ENCODE peak calls at places on chromosomes 11 and 22, in nine cellular contexts. G is fibroblast of lung, E is GM12865, J is tibial artery, R is Calu3, F is PC-3, M is AG09309, U is AG04449, L is mesothelial cell of epicardium. X is an unnamed sample.

GRCh38 chr11:12110714-12111481 is 508 bp downstream of the MICAL2 start:
- DNase-seq in G (no peak), J (peak), R (peak), U (no peak), E (no peak), M (no peak), L (peak), F (peak), X (no peak)

GRCh38 chr11:19597194-19597593 is 115.4 kb upstream of the NAV2 start:
- DNase-seq in G (peak), M (peak), E (no peak), R (no peak), L (no peak), U (peak), F (peak), J (no peak), X (no peak)

GRCh38 chr22:24059793-24060192 is 48.7 kb downstream of the CABIN1 start:
- DNase-seq in E (no peak), J (no peak), R (no peak), M (no peak), U (no peak), F (no peak), L (no peak), G (no peak), X (no peak)

GRCh38 chr22:20863356-20863755 is 4.5 kb downstream of the SNAP29 start:
- DNase-seq in G (no peak), F (no peak), R (no peak), L (no peak), M (no peak), E (no peak), U (no peak), J (no peak), X (no peak)

GRCh38 chr11:42521994-42522393 is 789.8 kb upstream of the API5 start:
- DNase-seq in E (no peak), R (no peak), J (no peak), L (no peak), M (no peak), U (no peak), G (no peak), F (peak), X (no peak)

GRCh38 chr11:64745219-64745522 is 1.2 kb upstream of the RASGRP2 start:
- DNase-seq in L (no peak), G (no peak), R (no peak), M (no peak), F (no peak), J (peak), U (no peak), E (peak), X (no peak)

GRCh38 chr22:21849489-21849888 is 18.0 kb downstream of the MAPK1 start:
- DNase-seq in G (no peak), E (no peak), M (no peak), L (no peak), J (no peak), U (no peak), F (no peak), R (no peak), X (no peak)

GRCh38 chr11:118845369-118845768 is 38.3 kb upstream of the CXCR5 start:
- DNase-seq in R (peak), E (peak), L (no peak), G (peak), F (peak), J (no peak), U (no peak), M (no peak), X (no peak)

GRCh38 chr11:2409026-2409553 is 8.5 kb downstream of the TSSC4 start:
- DNase-seq in U (no peak), F (no peak), J (no peak), G (no peak), E (no peak), M (no peak), R (no peak), L (no peak), X (no peak)

GRCh38 chr11:75245356-75246005 is 4.9 kb downstream of the TPBGL start:
- DNase-seq in R (no peak), L (no peak), G (no peak), J (peak), M (no peak), F (peak), E (no peak), U (no peak), X (no peak)

GRCh38 chr11:81255905-81256304 is 1477.8 kb downstream of the FAM181B start:
- DNase-seq in G (no peak), R (no peak), M (no peak), U (no peak), E (peak), J (no peak), L (no peak), F (no peak), X (no peak)

GRCh38 chr11:44192701-44193100 is 97.2 kb downstream of the EXT2 start:
- DNase-seq in G (no peak), U (no peak), J (no peak), E (no peak), L (no peak), F (no peak), R (no peak), M (no peak), X (no peak)

GRCh38 chr11:44382648-44383240 is 72.8 kb upstream of the ALX4 start:
- DNase-seq in R (no peak), U (no peak), G (no peak), L (no peak), M (no peak), F (no peak), E (no peak), J (no peak), X (no peak)

GRCh38 chr11:134614141-134614540 is 202.1 kb upstream of the B3GAT1 start:
- DNase-seq in J (no peak), E (no peak), U (no peak), R (no peak), G (no peak), M (no peak), F (no peak), L (no peak), X (no peak)

GRCh38 chr11:95821640-95822039 is 31.3 kb downstream of the CEP57 start:
- DNase-seq in M (peak), G (peak), L (no peak), E (no peak), R (no peak), U (no peak), J (no peak), F (peak), X (no peak)

GRCh38 chr11:77557553-77557952 is 32.2 kb upstream of the AQP11 start:
- DNase-seq in E (peak), U (no peak), G (peak), R (peak), L (no peak), F (peak), M (no peak), J (no peak), X (no peak)

GRCh38 chr22:42337356-42337755 is 66.9 kb upstream of the TCF20 start:
- DNase-seq in U (no peak), M (no peak), E (no peak), L (no peak), J (no peak), G (no peak), R (no peak), F (no peak), X (no peak)

GRCh38 chr11:96311120-96311568 is 31.9 kb downstream of the MAML2 start:
- DNase-seq in L (no peak), M (peak), U (peak), J (no peak), E (no peak), F (peak), G (peak), R (no peak), X (no peak)

GRCh38 chr22:20395897-20396287 is 1.9 kb downstream of the ZNF74 start:
- DNase-seq in L (no peak), U (no peak), G (no peak), E (no peak), R (no peak), J (no peak), F (no peak), M (no peak), X (no peak)

GRCh38 chr11:116379185-116379828 is 393.5 kb downstream of the BUD13 start:
- DNase-seq in U (no peak), E (peak), R (peak), G (peak), L (peak), J (no peak), M (no peak), F (peak), X (no peak)

GRCh38 chr11:36339899-36340298 is 43.8 kb downstream of the PRR5L start:
- DNase-seq in U (no peak), E (no peak), J (no peak), L (no peak), F (no peak), R (no peak), G (no peak), M (no peak), X (no peak)

GRCh38 chr22:29225422-29226090 is 19.9 kb downstream of the EMID1 start:
- DNase-seq in M (no peak), G (peak), F (no peak), E (no peak), U (no peak), R (no peak), J (no peak), L (no peak), X (no peak)

GRCh38 chr11:57438345-57439280 is 11.7 kb upstream of the SLC43A3 start:
- DNase-seq in M (no peak), R (no peak), U (no peak), F (no peak), J (no peak), E (no peak), G (no peak), L (no peak), X (no peak)

GRCh38 chr22:32722441-32722840 is 79.1 kb upstream of the TIMP3 start:
- DNase-seq in R (no peak), E (no peak), G (no peak), L (no peak), M (no peak), U (no peak), J (peak), F (no peak), X (no peak)

GRCh38 chr22:23281406-23282088 is 101.2 kb downstream of the BCR start:
- DNase-seq in F (peak), M (peak), G (peak), E (peak), U (no peak), J (peak), R (peak), L (peak), X (peak)

GRCh38 chr22:34877506-34877905 is 188.5 kb upstream of the ISX start:
- DNase-seq in L (no peak), U (no peak), R (no peak), F (no peak), M (no peak), E (no peak), J (no peak), G (no peak), X (no peak)

GRCh38 chr11:34215806-34216453 is 110.5 kb downstream of the NAT10 start:
- DNase-seq in E (no peak), M (no peak), G (peak), L (no peak), R (no peak), J (no peak), F (peak), U (no peak), X (no peak)

GRCh38 chr11:33520103-33520502 is 180.5 kb downstream of the C11orf91 start:
- DNase-seq in M (no peak), E (no peak), R (no peak), U (no peak), L (no peak), G (no peak), F (no peak), J (no peak), X (no peak)

GRCh38 chr22:48742556-48743343 is 1084.9 kb downstream of the BRD1 start:
- DNase-seq in E (no peak), R (no peak), L (peak), F (no peak), U (no peak), M (no peak), G (no peak), J (peak), X (peak)

GRCh38 chr22:19177164-19178064 is 1.1 kb downstream of the SLC25A1 start:
- DNase-seq in M (no peak), F (no peak), L (no peak), U (no peak), G (no peak), J (no peak), E (no peak), R (no peak), X (no peak)

GRCh38 chr11:128632151-128632791 is 44.9 kb upstream of the ETS1 start:
- DNase-seq in J (no peak), F (peak), G (peak), L (no peak), R (peak), U (no peak), E (peak), M (peak), X (no peak)

GRCh38 chr11:64355078-64355940 is 3.7 kb upstream of the RPS6KA4 start:
- DNase-seq in F (peak), L (peak), R (peak), U (no peak), G (peak), E (peak), M (no peak), J (peak), X (no peak)

GRCh38 chr11:34151916-34152845 is 46.8 kb downstream of the NAT10 start:
- DNase-seq in R (no peak), G (no peak), L (no peak), F (no peak), J (no peak), U (no peak), E (no peak), M (no peak), X (no peak)

GRCh38 chr11:46630237-46630636 is 12.9 kb downstream of the ATG13 start:
- DNase-seq in R (no peak), G (no peak), J (no peak), F (no peak), L (no peak), E (no peak), M (no peak), U (no peak), X (no peak)

GRCh38 chr11:8671242-8671641 is 11.2 kb downstream of the TRIM66 start:
- DNase-seq in G (peak), U (peak), F (peak), M (peak), E (no peak), J (peak), L (no peak), R (no peak), X (no peak)

GRCh38 chr11:120547301-120547700 is 35.8 kb downstream of the GRIK4 start:
- DNase-seq in F (no peak), G (peak), L (no peak), J (no peak), E (no peak), U (no peak), R (no peak), M (no peak), X (no peak)

GRCh38 chr11:120549346-120549745 is 37.8 kb downstream of the GRIK4 start:
- DNase-seq in R (no peak), F (no peak), G (no peak), U (no peak), J (no peak), E (no peak), M (no peak), L (no peak), X (no peak)

GRCh38 chr11:120548682-120549209 is 37.2 kb downstream of the GRIK4 start:
- DNase-seq in G (no peak), U (no peak), F (no peak), M (no peak), R (no peak), L (no peak), J (no peak), E (no peak), X (no peak)

GRCh38 chr11:120546312-120547205 is 35.0 kb downstream of the GRIK4 start:
- DNase-seq in M (peak), J (peak), F (peak), E (no peak), G (peak), L (no peak), R (peak), U (peak), X (no peak)

DNA sequence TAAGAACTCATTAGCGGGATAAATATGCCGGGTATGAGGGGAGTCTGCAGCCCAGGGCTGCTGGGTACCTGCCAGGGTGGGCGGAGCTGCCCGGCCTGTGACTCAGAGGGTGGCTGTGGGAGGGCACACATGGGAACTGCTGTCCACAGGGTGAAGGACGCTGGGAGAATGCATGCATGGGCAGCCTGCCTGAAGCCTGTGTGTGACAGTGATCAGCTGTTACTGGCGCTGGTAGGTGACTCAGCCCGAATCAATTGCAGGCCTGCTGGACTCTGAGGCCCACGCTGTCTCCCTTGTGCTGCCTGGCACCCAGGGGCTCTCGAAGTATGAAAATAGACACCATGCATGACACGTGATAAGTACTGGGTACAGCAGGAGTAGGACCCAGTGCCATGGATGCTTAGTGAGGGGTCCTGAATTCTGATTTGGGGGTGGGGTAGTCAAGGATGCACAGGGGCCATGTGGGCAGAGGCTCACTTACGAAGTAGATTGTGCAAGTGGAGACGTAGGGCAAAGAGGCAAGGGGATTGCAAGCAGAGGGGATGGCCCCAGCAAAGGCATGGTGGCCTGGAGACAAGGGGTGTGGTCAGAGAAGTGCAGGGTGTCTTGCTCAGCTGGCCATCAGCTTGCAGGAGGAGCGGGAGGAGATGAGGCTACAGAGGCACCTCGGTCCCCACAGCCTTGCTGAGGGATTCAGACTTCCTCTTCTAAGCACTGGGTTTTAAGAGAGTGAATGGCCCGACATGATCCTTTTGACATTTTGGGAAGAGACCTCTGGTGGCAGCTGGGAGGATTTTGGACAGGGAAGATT is 36.5 kb downstream of the GRIK4 start:
- DNase-seq in M (peak), L (peak), J (peak), U (peak), F (peak), R (peak), G (peak), E (no peak), X (no peak)
- TF ChIP-seq CTCF in M (no peak), L (no peak), J (no peak), U (peak), F (peak), R (no peak), G (peak), E (no peak), X (no peak)

DNA sequence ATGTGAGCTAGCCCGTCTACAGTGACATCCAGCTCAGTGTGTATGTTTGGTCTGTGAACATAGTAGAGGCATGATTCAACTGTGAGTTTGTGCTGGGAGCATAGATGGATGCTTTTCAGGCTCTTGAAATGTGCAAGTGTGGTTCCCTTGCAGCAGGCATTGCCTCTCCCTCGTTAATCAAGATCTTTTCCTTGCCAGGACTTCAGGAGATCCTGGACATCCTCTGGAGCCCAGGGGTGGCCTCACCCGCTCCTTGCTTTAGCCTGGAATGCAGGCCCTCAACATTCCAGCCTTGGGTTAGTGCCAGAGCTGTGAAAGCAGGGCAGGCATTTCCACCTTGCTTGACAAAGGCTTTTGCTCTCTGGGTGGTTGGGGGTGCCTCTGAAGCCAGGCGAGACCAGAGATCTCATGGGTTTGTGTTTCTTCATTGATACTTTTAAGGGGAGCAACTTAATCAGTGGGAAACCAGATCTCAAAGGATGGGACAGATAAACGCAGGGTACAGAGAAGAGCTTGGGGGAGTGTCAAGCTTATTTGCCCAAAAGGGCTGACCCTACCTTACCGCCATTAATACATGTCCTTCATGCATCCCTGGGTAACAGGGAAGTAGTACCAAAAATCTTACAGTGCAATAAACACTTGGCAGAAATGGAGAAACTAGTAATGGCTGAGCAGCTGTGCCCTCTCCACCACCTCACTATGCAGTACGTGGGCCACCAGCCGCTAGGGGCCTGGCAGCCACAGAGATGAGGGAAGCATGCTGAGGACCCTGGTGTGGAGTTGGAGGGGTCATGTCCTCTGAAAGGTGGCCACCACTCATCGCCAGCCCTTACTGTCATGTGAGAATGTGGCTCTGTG is 72.1 kb downstream of the PTPRJ start:
- DNase-seq in R (peak), J (no peak), G (peak), U (no peak), M (peak), F (peak), E (no peak), L (peak), X (no peak)
- TF ChIP-seq CTCF in R (no peak), J (no peak), G (no peak), U (no peak), M (no peak), F (no peak), E (no peak), L (no peak), X (no peak)

GRCh38 chr22:41092023-41092817 is at the start of gene EP300:
- DNase-seq in E (peak), F (peak), M (peak), U (peak), G (peak), L (peak), J (peak), R (peak), X (peak)
- TF ChIP-seq CTCF in E (peak), F (no peak), M (peak), U (peak), G (peak), L (no peak), J (peak), R (peak), X (peak)

DNA sequence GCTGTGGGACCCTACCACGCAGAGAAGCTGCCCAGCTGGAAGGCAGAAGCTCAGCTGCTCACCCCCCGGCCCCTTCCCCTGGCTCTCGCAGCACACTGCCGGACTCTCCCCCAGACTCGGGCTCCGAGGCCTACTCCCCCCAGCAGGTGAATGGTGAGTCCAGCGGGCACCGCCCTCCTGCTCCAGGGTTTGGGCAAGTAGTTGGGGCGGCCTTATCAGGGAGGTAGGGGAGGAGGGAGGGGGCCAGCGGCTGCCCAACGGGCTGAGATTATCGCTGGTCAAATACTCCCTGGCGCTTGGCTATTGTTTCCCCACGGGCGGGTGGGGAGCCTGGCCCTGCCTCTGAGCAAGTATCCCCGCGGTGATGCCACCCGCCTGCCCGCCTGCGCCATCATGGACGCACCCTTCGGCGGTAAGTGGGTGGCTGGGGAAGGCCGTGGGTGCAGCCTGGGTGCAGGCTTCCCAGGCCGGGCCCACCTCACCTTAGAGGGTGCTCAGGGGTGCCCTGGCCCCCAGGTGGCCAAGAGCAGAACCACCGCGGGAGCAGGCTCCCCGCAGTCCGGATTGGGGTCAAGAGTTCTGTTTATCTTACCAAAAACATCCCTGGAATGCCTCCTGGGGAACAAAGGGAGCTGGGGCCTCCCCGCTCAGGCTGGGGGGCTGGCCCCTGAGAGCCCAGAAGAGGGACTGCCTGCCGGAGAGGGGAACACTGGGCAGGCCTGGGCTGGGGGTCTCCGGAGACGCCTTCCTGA is 16.9 kb downstream of the MYRF start:
- DNase-seq in E (no peak), R (peak), F (no peak), M (no peak), L (no peak), G (peak), J (no peak), U (no peak), X (no peak)
- TF ChIP-seq CTCF in E (peak), R (peak), F (peak), M (peak), L (peak), G (peak), J (no peak), U (peak), X (peak)